ENCODE peak calls at places on chromosomes 3 and 15, in six cellular contexts. A is ovary, U is heart left ventricle, W is A673, M is transverse colon, E is PC-3. H is an unnamed sample.
A peak's percentile ranks its signal among the peaks of the same experiment; 100 is the strongest.

GRCh38 chr3:127735767-127736693 is 63.3 kb downstream of the ABTB1 start:
- DNase-seq in M (peak; percentile 41), A (peak; percentile 47), U (no peak), W (peak; percentile 35), E (peak; percentile 54), H (peak; percentile 62)

GRCh38 chr3:100097919-100098896 is 16.1 kb downstream of the FILIP1L start:
- DNase-seq in A (no peak), E (peak; percentile 62), U (no peak), M (no peak), W (no peak), H (no peak)

GRCh38 chr3:10964537-10965167 is 27.9 kb upstream of the SLC6A1 start:
- DNase-seq in E (peak; percentile 48), M (peak; percentile 34), A (no peak), W (peak; percentile 45), U (no peak), H (no peak)

GRCh38 chr15:62068787-62069170 is 2.0 kb downstream of the C2CD4A start:
- DNase-seq in U (no peak), A (no peak), W (no peak), E (no peak), M (no peak), H (no peak)

GRCh38 chr3:192835818-192836468 is 81.7 kb downstream of the MB21D2 start:
- DNase-seq in E (no peak), U (peak; percentile 33), W (peak; percentile 51), M (peak; percentile 12), A (peak; percentile 62), H (no peak)

GRCh38 chr3:12405432-12406272 is 78.6 kb upstream of the TSEN2 start:
- DNase-seq in E (peak; percentile 98), M (peak; percentile 86), U (peak; percentile 77), W (peak; percentile 42), A (peak; percentile 56), H (peak; percentile 85)

GRCh38 chr3:125965505-125965904 is 3.5 kb upstream of the ROPN1B start:
- DNase-seq in U (no peak), M (no peak), W (no peak), E (no peak), A (no peak), H (no peak)

GRCh38 chr15:64193971-64194370 is 31.1 kb upstream of the PPIB start:
- DNase-seq in W (no peak), M (no peak), E (no peak), U (no peak), A (no peak), H (no peak)

GRCh38 chr15:70171224-70171886 is 73.6 kb upstream of the TLE3 start:
- DNase-seq in U (no peak), M (no peak), W (no peak), A (no peak), E (no peak), H (no peak)

GRCh38 chr3:134430950-134431445 is 54.8 kb downstream of the ANAPC13 start:
- DNase-seq in W (no peak), E (no peak), U (no peak), M (no peak), A (no peak), H (no peak)

GRCh38 chr3:60053518-60054265 is 1003.9 kb upstream of the CFAP20DC start:
- DNase-seq in W (no peak), E (peak; percentile 18), A (no peak), U (no peak), M (no peak), H (no peak)

GRCh38 chr3:156149781-156150375 is 29.5 kb downstream of the KCNAB1 start:
- DNase-seq in W (no peak), U (no peak), E (no peak), M (no peak), A (no peak), H (no peak)

GRCh38 chr3:191235331-191236314 is 36.6 kb downstream of the OSTN start:
- DNase-seq in A (no peak), W (no peak), M (no peak), E (peak; percentile 57), U (no peak), H (no peak)

GRCh38 chr15:98347001-98347400 is 301.3 kb upstream of the IGF1R start:
- DNase-seq in E (no peak), A (no peak), U (no peak), M (no peak), W (no peak), H (no peak)

GRCh38 chr3:143978263-143978631 is 6.6 kb downstream of the DIPK2A start:
- DNase-seq in A (no peak), E (no peak), U (no peak), M (no peak), W (no peak), H (no peak)

GRCh38 chr15:100665570-100665969 is 63.2 kb downstream of the ASB7 start:
- DNase-seq in A (no peak), U (no peak), E (peak; percentile 67), W (no peak), M (no peak), H (no peak)

GRCh38 chr3:193470710-193471109 is 84.0 kb downstream of the ATP13A4 start:
- DNase-seq in U (no peak), A (no peak), E (no peak), W (no peak), M (no peak), H (no peak)

GRCh38 chr15:32970847-32971246 is 223.7 kb downstream of the FMN1 start:
- DNase-seq in A (no peak), U (no peak), E (no peak), W (no peak), M (peak; percentile 24), H (no peak)

GRCh38 chr15:80778964-80779657 is at the start of gene CEMIP:
- DNase-seq in E (peak; percentile 77), U (peak; percentile 68), W (peak; percentile 69), M (peak; percentile 82), A (peak; percentile 88), H (peak; percentile 77)

GRCh38 chr3:108493862-108494261 is 16.5 kb downstream of the MYH15 start:
- DNase-seq in U (no peak), A (no peak), W (no peak), M (peak; percentile 37), E (peak; percentile 72), H (no peak)

GRCh38 chr3:123375014-123375940 is 73.6 kb downstream of the ADCY5 start:
- DNase-seq in M (no peak), W (no peak), U (no peak), E (no peak), A (no peak), H (peak; percentile 59)

GRCh38 chr15:73620078-73620477 is 13.1 kb downstream of the NPTN start:
- DNase-seq in M (no peak), U (no peak), E (no peak), W (no peak), A (no peak), H (no peak)

GRCh38 chr3:49489247-49489646 is 19.2 kb downstream of the DAG1 start:
- DNase-seq in M (no peak), A (no peak), W (no peak), E (no peak), U (no peak), H (no peak)

DNA sequence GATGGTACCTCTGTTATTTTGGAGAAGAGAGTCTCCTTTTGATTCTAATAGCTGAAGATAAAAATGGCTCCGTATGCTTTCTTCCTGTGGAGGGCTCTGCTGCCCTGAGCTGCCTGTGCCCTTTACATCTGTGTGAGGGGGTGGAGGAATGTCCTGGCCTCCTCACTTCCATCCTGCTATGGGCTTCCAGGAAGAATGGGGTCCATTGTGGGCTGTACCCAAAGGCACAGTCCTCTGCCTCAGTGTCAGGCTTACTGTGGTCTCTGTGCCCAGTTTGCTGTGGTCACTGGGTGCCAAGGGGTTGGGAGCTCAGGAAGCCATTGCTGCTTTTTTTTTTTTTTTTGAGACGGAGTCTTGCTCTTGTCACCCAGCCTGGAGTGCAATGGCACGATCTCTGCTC is 14.4 kb downstream of the DAG1 start:
- DNase-seq in E (no peak), A (no peak), M (no peak), U (no peak), W (no peak), H (no peak)
- H3K27ac ChIP-seq in E (no peak overlapping the region), A (no peak overlapping the region), M (no peak overlapping the region), U (peak overlapping the region; percentile 62), W (no peak overlapping the region), H (peak overlapping the region; percentile 75)

DNA sequence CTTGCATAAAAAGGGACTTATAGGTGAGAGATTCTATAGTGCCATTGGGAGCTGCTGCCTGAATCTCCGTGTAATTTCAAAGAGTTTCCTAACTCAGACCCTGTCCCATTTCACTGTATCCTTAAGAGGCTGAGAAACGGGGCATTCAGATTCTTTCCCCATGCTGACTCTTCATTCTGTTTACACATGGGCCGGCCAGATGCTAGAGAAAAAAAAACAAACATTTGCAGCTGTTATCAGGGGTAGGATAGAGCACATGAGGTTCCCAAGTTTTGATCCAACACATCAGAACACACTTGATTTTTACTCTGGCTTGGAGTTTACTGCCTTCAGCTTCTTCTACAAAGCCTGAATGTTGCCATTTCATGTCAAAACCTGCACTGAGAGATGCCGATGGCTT is 215.9 kb upstream of the TPRG1 start:
- DNase-seq in M (no peak), E (no peak), W (no peak), U (no peak), A (no peak), H (no peak)
- H3K27ac ChIP-seq in M (peak overlapping the region; percentile 42), E (no peak overlapping the region), W (no peak overlapping the region), U (peak overlapping the region; percentile 27), A (peak overlapping the region; percentile 4), H (peak overlapping the region; percentile 6)

GRCh38 chr3:104564045-104564643 is 802.6 kb upstream of the ALCAM start:
- DNase-seq in E (peak; percentile 92), U (no peak), W (peak; percentile 77), M (peak; percentile 53), A (peak; percentile 19), H (no peak)
- H3K27ac ChIP-seq in E (no peak overlapping the region), U (no peak overlapping the region), W (no peak overlapping the region), M (no peak overlapping the region), A (no peak overlapping the region), H (no peak overlapping the region)

DNA sequence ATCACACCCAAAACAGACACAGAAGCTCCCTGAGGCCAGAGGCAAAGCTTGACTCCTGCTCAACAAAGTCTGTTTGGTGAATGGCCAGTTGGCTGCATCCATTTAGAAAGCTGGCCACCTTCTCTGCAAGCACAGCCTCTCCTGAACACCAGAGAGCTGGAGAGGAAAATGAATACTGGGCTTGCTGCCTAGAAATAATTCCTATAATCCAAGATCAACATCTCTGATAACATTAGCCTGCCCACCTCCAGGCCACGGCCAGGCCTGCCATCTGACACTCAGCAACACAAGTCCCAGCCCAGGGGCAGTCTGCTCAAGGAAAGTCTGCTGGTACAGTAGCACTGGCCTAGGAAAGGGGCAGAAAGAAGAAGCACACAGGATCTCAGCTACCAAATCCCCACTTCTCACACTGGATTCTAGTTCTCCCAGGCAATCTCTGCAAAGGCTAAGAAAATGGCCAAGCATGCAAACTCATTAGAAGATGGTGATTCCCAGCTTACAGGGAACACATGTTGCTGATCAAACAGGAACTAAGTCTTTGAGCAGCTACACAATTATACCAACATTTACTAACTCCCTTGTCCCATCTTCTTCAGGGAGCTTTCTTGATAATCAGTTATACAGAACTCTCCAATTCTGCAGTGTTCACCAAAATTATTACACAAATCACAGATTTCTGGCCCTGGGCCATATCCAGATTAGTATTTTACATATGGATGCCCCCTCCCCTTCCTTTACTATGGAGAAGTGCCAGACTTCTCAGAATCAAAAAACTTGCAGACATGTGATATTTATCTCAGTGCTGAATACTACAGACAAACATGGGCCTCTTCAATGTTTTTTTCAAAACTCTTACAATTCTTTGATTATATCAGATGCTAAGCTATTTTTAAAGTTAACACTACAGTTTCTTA is 9.9 kb downstream of the TBC1D2B start:
- DNase-seq in W (no peak), A (no peak), U (no peak), E (peak; percentile 44), M (no peak), H (peak; percentile 80)
- H3K27ac ChIP-seq in W (peak overlapping the region; percentile 4), A (peak overlapping the region; percentile 95), U (peak overlapping the region; percentile 83), E (no peak overlapping the region), M (peak overlapping the region; percentile 97), H (peak overlapping the region; percentile 87)